ENCODE peak calls at places on chromosomes 1 and 21, in four cellular contexts. S is H1, P is GM12878, F is HepG2. R is an unnamed sample.

GRCh38 chr1:236994450-236994849 is 9.8 kb downstream of the MT1HL1 start:
- DNase-seq in F (no peak), P (no peak), S (no peak), R (no peak)

GRCh38 chr21:35102488-35103407 is 53.6 kb upstream of the RUNX1 start:
- DNase-seq in S (no peak), P (no peak), F (peak; percentile 48), R (peak; percentile 15)

GRCh38 chr1:183812111-183812510 is 7.2 kb downstream of the RGL1 start:
- DNase-seq in F (no peak), S (no peak), P (no peak), R (no peak)

GRCh38 chr1:221437171-221437570 is 304.7 kb downstream of the DUSP10 start:
- DNase-seq in P (no peak), F (no peak), S (no peak), R (no peak)

GRCh38 chr1:9120312-9120958 is 8.5 kb downstream of the GPR157 start:
- DNase-seq in F (no peak), S (no peak), P (no peak), R (no peak)

GRCh38 chr1:169484107-169484506 is 1.6 kb downstream of the SLC19A2 start:
- DNase-seq in F (no peak), S (no peak), P (no peak), R (no peak)

GRCh38 chr1:205700865-205701401 is 20.6 kb upstream of the SLC45A3 start:
- DNase-seq in F (no peak), S (no peak), P (no peak), R (no peak)

GRCh38 chr1:12053752-12054548 is 9.2 kb upstream of the TNFRSF8 start:
- DNase-seq in P (peak; percentile 68), F (no peak), S (no peak), R (no peak)

GRCh38 chr1:18855573-18855972 is 3.9 kb downstream of the TAS1R2 start:
- DNase-seq in S (no peak), F (peak; percentile 10), P (no peak), R (no peak)

GRCh38 chr1:112840631-112841624 is 115.1 kb downstream of the SLC16A1 start:
- DNase-seq in P (peak; percentile 40), S (no peak), F (no peak), R (no peak)

GRCh38 chr1:181083842-181084605 is 4.5 kb upstream of the IER5 start:
- DNase-seq in S (no peak), P (no peak), F (peak; percentile 66), R (no peak)

GRCh38 chr1:201715801-201716741 is 112.9 kb upstream of the IPO9 start:
- DNase-seq in S (no peak), P (peak; percentile 23), F (no peak), R (no peak)

GRCh38 chr1:92538048-92538412 is 51.3 kb upstream of the GFI1 start:
- DNase-seq in F (no peak), S (no peak), P (peak; percentile 71), R (no peak)

GRCh38 chr1:18288609-18289219 is 181.1 kb downstream of the IGSF21 start:
- DNase-seq in S (no peak), F (no peak), P (no peak), R (no peak)

GRCh38 chr21:41186763-41187536 is 19.0 kb downstream of the BACE2 start:
- DNase-seq in S (no peak), F (no peak), P (no peak), R (no peak)

GRCh38 chr1:181028241-181029014 is 5.4 kb upstream of the MR1 start:
- DNase-seq in F (no peak), P (no peak), S (no peak), R (no peak)

GRCh38 chr1:56425494-56425860 is 153.9 kb downstream of the PLPP3 start:
- DNase-seq in S (no peak), F (no peak), P (no peak), R (no peak)
- TF ChIP-seq TAF1 in S (no peak), F (no peak), P (no peak), R (no peak)

DNA sequence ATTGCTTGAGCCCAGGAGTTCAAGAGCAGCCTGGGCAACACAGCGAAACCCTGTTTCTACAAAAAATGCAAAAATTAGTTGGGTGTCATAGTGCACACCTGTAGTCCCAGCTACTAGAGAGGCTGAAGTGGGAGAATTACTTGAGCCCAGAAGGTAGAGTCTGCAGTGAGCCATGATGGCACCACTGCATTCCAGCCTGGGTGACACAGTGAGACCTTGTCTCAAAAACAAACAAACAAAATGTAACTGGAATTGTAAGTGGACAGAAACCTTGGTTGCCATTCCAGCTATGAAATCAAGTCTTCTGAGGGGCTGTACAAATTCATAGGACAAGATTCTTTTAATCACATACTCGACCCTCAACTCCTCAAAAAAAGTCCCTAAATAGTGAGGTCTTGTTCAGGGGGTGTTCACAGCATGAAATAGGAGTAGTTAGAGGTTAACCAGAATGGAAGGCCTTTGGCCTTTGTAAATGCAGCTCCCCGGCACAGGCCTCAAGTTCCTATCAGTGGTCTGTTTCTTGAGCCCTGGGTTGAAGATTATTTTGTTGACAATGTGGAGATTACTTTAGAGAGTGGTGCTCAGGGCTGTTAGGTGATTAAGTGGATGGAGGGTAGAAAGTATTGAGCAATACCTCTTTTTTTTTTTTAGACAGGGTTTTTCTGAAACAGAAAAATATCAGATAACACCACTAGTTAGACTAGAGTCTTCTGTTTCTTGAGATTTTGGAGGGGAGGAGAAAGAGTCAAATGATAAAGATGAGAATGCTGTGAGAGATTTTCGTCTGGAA is 138.7 kb upstream of the ZNF648 start:
- DNase-seq in S (no peak), F (no peak), P (no peak), R (no peak)
- TF ChIP-seq TAF1 in S (no peak), F (no peak), P (no peak), R (no peak)

DNA sequence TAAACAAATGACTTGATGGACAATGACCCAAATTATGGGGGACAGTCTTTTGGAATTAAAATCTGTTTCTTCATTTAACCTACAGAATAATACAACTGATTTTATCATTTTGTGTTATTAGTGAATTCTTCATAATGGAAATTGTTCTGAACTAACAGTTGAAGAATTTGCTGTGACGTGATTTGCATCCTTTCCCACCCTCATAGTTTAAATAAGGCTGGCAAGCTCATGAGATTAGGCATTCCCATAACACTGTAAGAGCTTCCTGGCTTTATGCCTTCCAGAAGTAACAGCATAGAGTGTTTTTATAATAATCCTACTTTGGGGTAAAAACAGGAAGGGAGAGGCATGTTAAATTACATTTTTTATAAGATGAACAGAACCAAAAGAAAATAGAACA is 95.7 kb downstream of the ATP6V1G3 start:
- DNase-seq in P (no peak), S (no peak), F (no peak), R (no peak)
- TF ChIP-seq TAF1 in P (no peak), S (no peak), F (no peak), R (no peak)

GRCh38 chr1:97903626-97904025 is 17.2 kb downstream of the DPYD start:
- DNase-seq in F (no peak), S (no peak), P (no peak), R (no peak)
- TF ChIP-seq TAF1 in F (no peak), S (no peak), P (no peak), R (no peak)

GRCh38 chr1:224900062-224900461 is 29.4 kb upstream of the DNAH14 start:
- DNase-seq in S (no peak), P (no peak), F (no peak), R (no peak)
- TF ChIP-seq TAF1 in S (no peak), P (no peak), F (no peak), R (no peak)

GRCh38 chr1:89546934-89547562 is 22.4 kb downstream of the LRRC8B start:
- DNase-seq in F (no peak), S (no peak), P (no peak), R (no peak)

GRCh38 chr1:89545264-89546038 is 20.8 kb downstream of the LRRC8B start:
- DNase-seq in F (no peak), P (no peak), S (no peak), R (no peak)

GRCh38 chr1:89548486-89548857 is 23.8 kb downstream of the LRRC8B start:
- DNase-seq in F (no peak), P (no peak), S (no peak), R (no peak)

GRCh38 chr1:89547563-89548485 is 23.2 kb downstream of the LRRC8B start:
- DNase-seq in S (no peak), P (no peak), F (peak; percentile 16), R (no peak)

GRCh38 chr1:89546082-89546889 is 21.7 kb downstream of the LRRC8B start:
- DNase-seq in F (no peak), P (no peak), S (no peak), R (no peak)
- TF ChIP-seq TAF1 in F (no peak), P (no peak), S (no peak), R (no peak)